ENCODE peak calls at places on chromosomes 2 and 18, in six cellular contexts. One of them, this sample, is unnamed.

GRCh38 chr2:175167076-175167791 is 769 bp downstream of the ATF2 start:
- DNase-seq in fibroblast of pulmonary artery: peak; percentile 52
- DNase-seq in uterus: peak; percentile 42
- DNase-seq in kidney epithelial cell: no peak
- DNase-seq in choroid plexus epithelial cell: peak; percentile 48
- DNase-seq in astrocyte of the spinal cord: peak; percentile 42
- DNase-seq in this sample: peak; percentile 68

GRCh38 chr2:33071591-33071990 is 124.8 kb downstream of the LTBP1 start:
- DNase-seq in fibroblast of pulmonary artery: no peak
- DNase-seq in uterus: no peak
- DNase-seq in kidney epithelial cell: no peak
- DNase-seq in choroid plexus epithelial cell: no peak
- DNase-seq in astrocyte of the spinal cord: no peak
- DNase-seq in this sample: peak; percentile 39

GRCh38 chr2:105269426-105269825 is 27.9 kb downstream of the GPR45 start:
- DNase-seq in fibroblast of pulmonary artery: no peak
- DNase-seq in uterus: no peak
- DNase-seq in kidney epithelial cell: no peak
- DNase-seq in choroid plexus epithelial cell: no peak
- DNase-seq in astrocyte of the spinal cord: no peak
- DNase-seq in this sample: no peak

GRCh38 chr2:38712413-38712812 is 38.7 kb downstream of the SRSF7 start:
- DNase-seq in fibroblast of pulmonary artery: no peak
- DNase-seq in uterus: no peak
- DNase-seq in kidney epithelial cell: no peak
- DNase-seq in choroid plexus epithelial cell: no peak
- DNase-seq in astrocyte of the spinal cord: no peak
- DNase-seq in this sample: no peak

GRCh38 chr2:158025263-158025996 is 76.2 kb upstream of the UPP2 start:
- DNase-seq in fibroblast of pulmonary artery: peak; percentile 27
- DNase-seq in uterus: no peak
- DNase-seq in kidney epithelial cell: no peak
- DNase-seq in choroid plexus epithelial cell: peak; percentile 93
- DNase-seq in astrocyte of the spinal cord: peak; percentile 75
- DNase-seq in this sample: peak; percentile 93

GRCh38 chr18:3262234-3263171 is 570 bp downstream of the MYL12B start:
- DNase-seq in fibroblast of pulmonary artery: peak; percentile 49
- DNase-seq in uterus: no peak
- DNase-seq in kidney epithelial cell: no peak
- DNase-seq in choroid plexus epithelial cell: no peak
- DNase-seq in astrocyte of the spinal cord: no peak
- DNase-seq in this sample: peak; percentile 49

GRCh38 chr2:174787485-174788205 is 23.4 kb upstream of the CHRNA1 start:
- DNase-seq in fibroblast of pulmonary artery: peak; percentile 86
- DNase-seq in uterus: no peak
- DNase-seq in kidney epithelial cell: peak; percentile 74
- DNase-seq in choroid plexus epithelial cell: peak; percentile 100
- DNase-seq in astrocyte of the spinal cord: peak; percentile 99
- DNase-seq in this sample: peak; percentile 100

GRCh38 chr2:165594935-165595255 is 125.4 kb downstream of the CSRNP3 start:
- DNase-seq in fibroblast of pulmonary artery: no peak
- DNase-seq in uterus: no peak
- DNase-seq in kidney epithelial cell: peak; percentile 25
- DNase-seq in choroid plexus epithelial cell: no peak
- DNase-seq in astrocyte of the spinal cord: no peak
- DNase-seq in this sample: no peak

GRCh38 chr2:1692342-1692741 is 52.0 kb downstream of the PXDN start:
- DNase-seq in fibroblast of pulmonary artery: no peak
- DNase-seq in uterus: no peak
- DNase-seq in kidney epithelial cell: no peak
- DNase-seq in choroid plexus epithelial cell: no peak
- DNase-seq in astrocyte of the spinal cord: no peak
- DNase-seq in this sample: no peak

GRCh38 chr2:80546766-80547165 is 242.2 kb upstream of the LRRTM1 start:
- DNase-seq in fibroblast of pulmonary artery: no peak
- DNase-seq in uterus: no peak
- DNase-seq in kidney epithelial cell: no peak
- DNase-seq in choroid plexus epithelial cell: no peak
- DNase-seq in astrocyte of the spinal cord: no peak
- DNase-seq in this sample: no peak

GRCh38 chr2:190879474-190880373 is 897 bp upstream of the GLS start:
- DNase-seq in fibroblast of pulmonary artery: peak; percentile 58
- DNase-seq in uterus: no peak
- DNase-seq in kidney epithelial cell: no peak
- DNase-seq in choroid plexus epithelial cell: peak; percentile 49
- DNase-seq in astrocyte of the spinal cord: no peak
- DNase-seq in this sample: no peak

GRCh38 chr2:451495-451894 is 163.6 kb upstream of the ALKAL2 start:
- DNase-seq in fibroblast of pulmonary artery: no peak
- DNase-seq in uterus: no peak
- DNase-seq in kidney epithelial cell: no peak
- DNase-seq in choroid plexus epithelial cell: no peak
- DNase-seq in astrocyte of the spinal cord: no peak
- DNase-seq in this sample: no peak

GRCh38 chr2:181124499-181124898 is 144.1 kb downstream of the UBE2E3 start:
- DNase-seq in fibroblast of pulmonary artery: peak; percentile 71
- DNase-seq in uterus: no peak
- DNase-seq in kidney epithelial cell: no peak
- DNase-seq in choroid plexus epithelial cell: peak; percentile 95
- DNase-seq in astrocyte of the spinal cord: peak; percentile 74
- DNase-seq in this sample: peak; percentile 49

GRCh38 chr18:70423120-70423519 is 134.3 kb downstream of the SOCS6 start:
- DNase-seq in fibroblast of pulmonary artery: no peak
- DNase-seq in uterus: no peak
- DNase-seq in kidney epithelial cell: no peak
- DNase-seq in choroid plexus epithelial cell: no peak
- DNase-seq in astrocyte of the spinal cord: no peak
- DNase-seq in this sample: no peak

GRCh38 chr2:214713080-214713830 is 96.2 kb downstream of the BARD1 start:
- DNase-seq in fibroblast of pulmonary artery: no peak
- DNase-seq in uterus: no peak
- DNase-seq in kidney epithelial cell: no peak
- DNase-seq in choroid plexus epithelial cell: no peak
- DNase-seq in astrocyte of the spinal cord: no peak
- DNase-seq in this sample: no peak

GRCh38 chr18:12031181-12031580 is 49.9 kb downstream of the IMPA2 start:
- DNase-seq in fibroblast of pulmonary artery: no peak
- DNase-seq in uterus: no peak
- DNase-seq in kidney epithelial cell: no peak
- DNase-seq in choroid plexus epithelial cell: no peak
- DNase-seq in astrocyte of the spinal cord: no peak
- DNase-seq in this sample: no peak

GRCh38 chr2:100962366-100963025 is 39.6 kb upstream of the RPL31 start:
- DNase-seq in fibroblast of pulmonary artery: no peak
- DNase-seq in uterus: no peak
- DNase-seq in kidney epithelial cell: no peak
- DNase-seq in choroid plexus epithelial cell: no peak
- DNase-seq in astrocyte of the spinal cord: no peak
- DNase-seq in this sample: no peak

GRCh38 chr2:64212801-64213321 is 68.6 kb upstream of the PELI1 start:
- DNase-seq in fibroblast of pulmonary artery: peak; percentile 79
- DNase-seq in uterus: no peak
- DNase-seq in kidney epithelial cell: peak; percentile 71
- DNase-seq in choroid plexus epithelial cell: peak; percentile 94
- DNase-seq in astrocyte of the spinal cord: peak; percentile 91
- DNase-seq in this sample: no peak

GRCh38 chr2:120177011-120177621 is 46.1 kb downstream of the TMEM185B start:
- DNase-seq in fibroblast of pulmonary artery: no peak
- DNase-seq in uterus: no peak
- DNase-seq in kidney epithelial cell: no peak
- DNase-seq in choroid plexus epithelial cell: no peak
- DNase-seq in astrocyte of the spinal cord: no peak
- DNase-seq in this sample: no peak
- TF ChIP-seq CTCF in fibroblast of pulmonary artery: peak; percentile 2
- TF ChIP-seq CTCF in uterus: no peak
- TF ChIP-seq CTCF in kidney epithelial cell: no peak
- TF ChIP-seq CTCF in choroid plexus epithelial cell: peak; percentile 34
- TF ChIP-seq CTCF in astrocyte of the spinal cord: peak; percentile 17
- TF ChIP-seq CTCF in this sample: no peak

GRCh38 chr2:224576098-224576715 is 9.0 kb downstream of the CUL3 start:
- DNase-seq in fibroblast of pulmonary artery: no peak
- DNase-seq in uterus: no peak
- DNase-seq in kidney epithelial cell: no peak
- DNase-seq in choroid plexus epithelial cell: no peak
- DNase-seq in astrocyte of the spinal cord: no peak
- DNase-seq in this sample: no peak

GRCh38 chr2:224579411-224579810 is 5.8 kb downstream of the CUL3 start:
- DNase-seq in fibroblast of pulmonary artery: peak; percentile 29
- DNase-seq in uterus: no peak
- DNase-seq in kidney epithelial cell: no peak
- DNase-seq in choroid plexus epithelial cell: peak; percentile 41
- DNase-seq in astrocyte of the spinal cord: peak; percentile 40
- DNase-seq in this sample: peak; percentile 39

GRCh38 chr2:224584111-224584764 is 925 bp downstream of the CUL3 start:
- DNase-seq in fibroblast of pulmonary artery: peak; percentile 48
- DNase-seq in uterus: peak; percentile 17
- DNase-seq in kidney epithelial cell: no peak
- DNase-seq in choroid plexus epithelial cell: peak; percentile 53
- DNase-seq in astrocyte of the spinal cord: peak; percentile 46
- DNase-seq in this sample: peak; percentile 19

GRCh38 chr2:224577541-224577940 is 7.6 kb downstream of the CUL3 start:
- DNase-seq in fibroblast of pulmonary artery: no peak
- DNase-seq in uterus: no peak
- DNase-seq in kidney epithelial cell: no peak
- DNase-seq in choroid plexus epithelial cell: no peak
- DNase-seq in astrocyte of the spinal cord: no peak
- DNase-seq in this sample: no peak

GRCh38 chr2:224580248-224580647 is 4.9 kb downstream of the CUL3 start:
- DNase-seq in fibroblast of pulmonary artery: no peak
- DNase-seq in uterus: no peak
- DNase-seq in kidney epithelial cell: no peak
- DNase-seq in choroid plexus epithelial cell: no peak
- DNase-seq in astrocyte of the spinal cord: no peak
- DNase-seq in this sample: no peak
- H3K4me3 ChIP-seq in fibroblast of pulmonary artery: no peak overlapping the region
- H3K4me3 ChIP-seq in uterus: no peak overlapping the region
- H3K4me3 ChIP-seq in kidney epithelial cell: no peak overlapping the region
- H3K4me3 ChIP-seq in choroid plexus epithelial cell: no peak overlapping the region
- H3K4me3 ChIP-seq in astrocyte of the spinal cord: no peak overlapping the region
- H3K4me3 ChIP-seq in this sample: no peak overlapping the region

DNA sequence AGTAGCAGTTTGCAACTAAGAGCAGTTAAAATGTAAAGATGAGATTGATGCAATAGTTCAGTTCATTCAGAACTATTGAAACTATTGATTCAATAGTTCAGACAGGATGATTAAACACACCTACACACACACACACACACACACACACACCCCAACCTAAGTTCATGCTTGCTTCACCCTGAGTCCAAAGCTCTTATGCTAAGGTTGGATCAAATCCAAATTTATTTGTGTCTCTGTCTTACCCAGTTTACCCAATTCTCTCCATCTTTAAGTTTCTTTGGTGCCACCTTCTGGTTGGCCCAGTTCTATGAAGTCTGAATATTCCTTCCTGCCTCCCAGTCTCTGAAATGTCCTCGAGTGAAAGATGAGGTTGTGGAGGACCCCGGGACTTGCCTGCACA is 5.1 kb downstream of the SERPINB8 start:
- DNase-seq in fibroblast of pulmonary artery: peak; percentile 61
- DNase-seq in uterus: no peak
- DNase-seq in kidney epithelial cell: no peak
- DNase-seq in choroid plexus epithelial cell: peak; percentile 76
- DNase-seq in astrocyte of the spinal cord: peak; percentile 42
- DNase-seq in this sample: peak; percentile 59
- TF ChIP-seq CTCF in fibroblast of pulmonary artery: peak; percentile 53
- TF ChIP-seq CTCF in uterus: no peak
- TF ChIP-seq CTCF in kidney epithelial cell: peak; percentile 48
- TF ChIP-seq CTCF in choroid plexus epithelial cell: peak; percentile 57
- TF ChIP-seq CTCF in astrocyte of the spinal cord: peak; percentile 51
- TF ChIP-seq CTCF in this sample: peak; percentile 50

GRCh38 chr18:58862851-58863538 is 1.7 kb upstream of the ZNF532 start:
- DNase-seq in fibroblast of pulmonary artery: peak; percentile 49
- DNase-seq in uterus: peak; percentile 49
- DNase-seq in kidney epithelial cell: no peak
- DNase-seq in choroid plexus epithelial cell: peak; percentile 66
- DNase-seq in astrocyte of the spinal cord: peak; percentile 76
- DNase-seq in this sample: peak; percentile 63
- H3K4me3 ChIP-seq in fibroblast of pulmonary artery: peak overlapping the region; percentile 45
- H3K4me3 ChIP-seq in uterus: peak overlapping the region; percentile 47
- H3K4me3 ChIP-seq in kidney epithelial cell: peak overlapping the region; percentile 46
- H3K4me3 ChIP-seq in choroid plexus epithelial cell: peak overlapping the region; percentile 60
- H3K4me3 ChIP-seq in astrocyte of the spinal cord: peak overlapping the region; percentile 44
- H3K4me3 ChIP-seq in this sample: peak overlapping the region; percentile 35